ENCODE peak calls at places on chromosome 18, in eight cellular contexts. One of them, this sample, is unnamed.

GRCh38 chr18:36655074-36655473 is 173.7 kb downstream of the TPGS2 start:
- DNase-seq in NCI-H446: no peak
- DNase-seq in AG04450: no peak
- DNase-seq in HEK293T: no peak
- DNase-seq in lung: no peak
- DNase-seq in WTC11: no peak
- DNase-seq in HFF-Myc: no peak
- DNase-seq in stimulated activated naive CD8-positive, alpha-beta T cell treated with anti-CD3 and anti-CD28 coated beads, Interleukin-15, Interleukin-2, amounts not matched to agents 100 U/mL and 50 U/mL, for 24 hours: no peak
- DNase-seq in this sample: no peak

GRCh38 chr18:21803495-21803894 is 62.9 kb downstream of the MIB1 start:
- DNase-seq in NCI-H446: no peak
- DNase-seq in WTC11: no peak
- DNase-seq in lung: no peak
- DNase-seq in HFF-Myc: no peak
- DNase-seq in stimulated activated naive CD8-positive, alpha-beta T cell treated with anti-CD3 and anti-CD28 coated beads, Interleukin-15, Interleukin-2, amounts not matched to agents 100 U/mL and 50 U/mL, for 24 hours: no peak
- DNase-seq in AG04450: no peak
- DNase-seq in HEK293T: no peak
- DNase-seq in this sample: no peak

GRCh38 chr18:49561127-49561376 is 805 bp upstream of the LIPG start:
- DNase-seq in lung: no peak
- DNase-seq in AG04450: no peak
- DNase-seq in stimulated activated naive CD8-positive, alpha-beta T cell treated with anti-CD3 and anti-CD28 coated beads, Interleukin-15, Interleukin-2, amounts not matched to agents 100 U/mL and 50 U/mL, for 24 hours: no peak
- DNase-seq in HFF-Myc: no peak
- DNase-seq in NCI-H446: no peak
- DNase-seq in HEK293T: no peak
- DNase-seq in WTC11: no peak
- DNase-seq in this sample: no peak

GRCh38 chr18:3088444-3088843 is 75.5 kb upstream of the LPIN2 start:
- DNase-seq in stimulated activated naive CD8-positive, alpha-beta T cell treated with anti-CD3 and anti-CD28 coated beads, Interleukin-15, Interleukin-2, amounts not matched to agents 100 U/mL and 50 U/mL, for 24 hours: no peak
- DNase-seq in WTC11: no peak
- DNase-seq in HFF-Myc: no peak
- DNase-seq in lung: no peak
- DNase-seq in HEK293T: no peak
- DNase-seq in AG04450: no peak
- DNase-seq in NCI-H446: no peak
- DNase-seq in this sample: no peak

GRCh38 chr18:41881285-41881684 is 73.7 kb upstream of the PIK3C3 start:
- DNase-seq in HFF-Myc: no peak
- DNase-seq in HEK293T: no peak
- DNase-seq in stimulated activated naive CD8-positive, alpha-beta T cell treated with anti-CD3 and anti-CD28 coated beads, Interleukin-15, Interleukin-2, amounts not matched to agents 100 U/mL and 50 U/mL, for 24 hours: no peak
- DNase-seq in AG04450: peak; percentile 2
- DNase-seq in WTC11: no peak
- DNase-seq in NCI-H446: no peak
- DNase-seq in lung: no peak
- DNase-seq in this sample: no peak

GRCh38 chr18:51077217-51077616 is 47.2 kb downstream of the SMAD4 start:
- DNase-seq in HFF-Myc: peak; percentile 51
- DNase-seq in HEK293T: no peak
- DNase-seq in WTC11: no peak
- DNase-seq in NCI-H446: no peak
- DNase-seq in stimulated activated naive CD8-positive, alpha-beta T cell treated with anti-CD3 and anti-CD28 coated beads, Interleukin-15, Interleukin-2, amounts not matched to agents 100 U/mL and 50 U/mL, for 24 hours: no peak
- DNase-seq in AG04450: no peak
- DNase-seq in lung: no peak
- DNase-seq in this sample: no peak

GRCh38 chr18:50306944-50307343 is 19.5 kb upstream of the CXXC1 start:
- DNase-seq in WTC11: no peak
- DNase-seq in AG04450: no peak
- DNase-seq in NCI-H446: no peak
- DNase-seq in HEK293T: no peak
- DNase-seq in stimulated activated naive CD8-positive, alpha-beta T cell treated with anti-CD3 and anti-CD28 coated beads, Interleukin-15, Interleukin-2, amounts not matched to agents 100 U/mL and 50 U/mL, for 24 hours: no peak
- DNase-seq in HFF-Myc: no peak
- DNase-seq in lung: no peak
- DNase-seq in this sample: no peak

GRCh38 chr18:47587587-47587986 is 336.1 kb upstream of the SKOR2 start:
- DNase-seq in WTC11: no peak
- DNase-seq in HEK293T: no peak
- DNase-seq in stimulated activated naive CD8-positive, alpha-beta T cell treated with anti-CD3 and anti-CD28 coated beads, Interleukin-15, Interleukin-2, amounts not matched to agents 100 U/mL and 50 U/mL, for 24 hours: no peak
- DNase-seq in AG04450: no peak
- DNase-seq in HFF-Myc: no peak
- DNase-seq in lung: no peak
- DNase-seq in NCI-H446: no peak
- DNase-seq in this sample: no peak

GRCh38 chr18:9474103-9474982 is 970 bp upstream of the RALBP1 start:
- DNase-seq in HFF-Myc: no peak
- DNase-seq in WTC11: no peak
- DNase-seq in NCI-H446: peak; percentile 77
- DNase-seq in stimulated activated naive CD8-positive, alpha-beta T cell treated with anti-CD3 and anti-CD28 coated beads, Interleukin-15, Interleukin-2, amounts not matched to agents 100 U/mL and 50 U/mL, for 24 hours: peak; percentile 16
- DNase-seq in HEK293T: peak; percentile 50
- DNase-seq in AG04450: no peak
- DNase-seq in lung: no peak
- DNase-seq in this sample: peak; percentile 93

GRCh38 chr18:44856157-44856556 is 175.5 kb downstream of the SETBP1 start:
- DNase-seq in NCI-H446: peak; percentile 92
- DNase-seq in stimulated activated naive CD8-positive, alpha-beta T cell treated with anti-CD3 and anti-CD28 coated beads, Interleukin-15, Interleukin-2, amounts not matched to agents 100 U/mL and 50 U/mL, for 24 hours: no peak
- DNase-seq in lung: no peak
- DNase-seq in WTC11: no peak
- DNase-seq in HFF-Myc: no peak
- DNase-seq in HEK293T: no peak
- DNase-seq in AG04450: no peak
- DNase-seq in this sample: no peak

GRCh38 chr18:78681396-78681795 is 298.2 kb upstream of the SALL3 start:
- DNase-seq in WTC11: no peak
- DNase-seq in lung: no peak
- DNase-seq in stimulated activated naive CD8-positive, alpha-beta T cell treated with anti-CD3 and anti-CD28 coated beads, Interleukin-15, Interleukin-2, amounts not matched to agents 100 U/mL and 50 U/mL, for 24 hours: no peak
- DNase-seq in HFF-Myc: no peak
- DNase-seq in HEK293T: no peak
- DNase-seq in NCI-H446: no peak
- DNase-seq in AG04450: no peak
- DNase-seq in this sample: no peak

GRCh38 chr18:79334496-79335233 is 61.1 kb upstream of the NFATC1 start:
- DNase-seq in stimulated activated naive CD8-positive, alpha-beta T cell treated with anti-CD3 and anti-CD28 coated beads, Interleukin-15, Interleukin-2, amounts not matched to agents 100 U/mL and 50 U/mL, for 24 hours: no peak
- DNase-seq in HEK293T: no peak
- DNase-seq in AG04450: no peak
- DNase-seq in HFF-Myc: no peak
- DNase-seq in lung: no peak
- DNase-seq in WTC11: no peak
- DNase-seq in NCI-H446: no peak
- DNase-seq in this sample: no peak

GRCh38 chr18:44803019-44803650 is 122.4 kb downstream of the SETBP1 start:
- DNase-seq in HFF-Myc: no peak
- DNase-seq in NCI-H446: peak; percentile 56
- DNase-seq in WTC11: no peak
- DNase-seq in lung: no peak
- DNase-seq in AG04450: peak; percentile 4
- DNase-seq in stimulated activated naive CD8-positive, alpha-beta T cell treated with anti-CD3 and anti-CD28 coated beads, Interleukin-15, Interleukin-2, amounts not matched to agents 100 U/mL and 50 U/mL, for 24 hours: no peak
- DNase-seq in HEK293T: peak; percentile 10
- DNase-seq in this sample: no peak

GRCh38 chr18:24054130-24054529 is 39.6 kb downstream of the TTC39C start:
- DNase-seq in NCI-H446: no peak
- DNase-seq in stimulated activated naive CD8-positive, alpha-beta T cell treated with anti-CD3 and anti-CD28 coated beads, Interleukin-15, Interleukin-2, amounts not matched to agents 100 U/mL and 50 U/mL, for 24 hours: peak; percentile 44
- DNase-seq in lung: no peak
- DNase-seq in HEK293T: no peak
- DNase-seq in AG04450: no peak
- DNase-seq in WTC11: no peak
- DNase-seq in HFF-Myc: no peak
- DNase-seq in this sample: no peak

GRCh38 chr18:58570360-58571064 is 58.4 kb downstream of the ALPK2 start:
- DNase-seq in stimulated activated naive CD8-positive, alpha-beta T cell treated with anti-CD3 and anti-CD28 coated beads, Interleukin-15, Interleukin-2, amounts not matched to agents 100 U/mL and 50 U/mL, for 24 hours: no peak
- DNase-seq in HFF-Myc: no peak
- DNase-seq in HEK293T: no peak
- DNase-seq in WTC11: no peak
- DNase-seq in AG04450: no peak
- DNase-seq in NCI-H446: no peak
- DNase-seq in lung: no peak
- DNase-seq in this sample: no peak

This sample was measured in NCI-H748 treated with DMSO at 0.1 percent for 48 hours.